ENCODE peak calls at places on chromosome 2, in eight cellular contexts. F is stimulated activated CD4-positive, alpha-beta T cell treated with anti-CD3 and anti-CD28 coated beads, Interleukin-12 subunit alpha, Interleukin-12 subunit beta, amount 100 ng/mL, for 24 hours; V is choroid plexus epithelial cell; K is NCI-H1092; G is glutamatergic neuron; S is substantia nigra; T is neural crest cell; M is fibroblast of gingiva. L is an unnamed sample.

GRCh38 chr2:141423212-141423611 is 707.6 kb downstream of the LRP1B start:
- DNase-seq in F (no peak), V (no peak), K (no peak), G (no peak), S (no peak), T (no peak), M (no peak), L (no peak)

GRCh38 chr2:55048514-55048924 is 1.7 kb downstream of the RTN4 start:
- DNase-seq in F (no peak), V (peak), K (no peak), G (no peak), S (no peak), T (no peak), M (peak), L (peak)

GRCh38 chr2:26035110-26035728 is 1.3 kb downstream of the RAB10 start:
- DNase-seq in F (no peak), V (no peak), K (no peak), G (no peak), S (no peak), T (no peak), M (no peak), L (peak)

GRCh38 chr2:1655461-1655860 is 88.9 kb downstream of the PXDN start:
- DNase-seq in F (no peak), V (no peak), K (no peak), G (no peak), S (no peak), T (no peak), M (no peak), L (no peak)

GRCh38 chr2:128323501-128323931 is 4.8 kb upstream of the HS6ST1 start:
- DNase-seq in F (no peak), V (no peak), K (no peak), G (no peak), S (no peak), T (no peak), M (no peak), L (no peak)

GRCh38 chr2:118902279-118903028 is 39.5 kb upstream of the MARCO start:
- DNase-seq in F (no peak), V (no peak), K (no peak), G (no peak), S (no peak), T (no peak), M (no peak), L (no peak)

GRCh38 chr2:273338-273737 is 8.6 kb downstream of the ACP1 start:
- DNase-seq in F (no peak), V (no peak), K (peak), G (no peak), S (no peak), T (no peak), M (no peak), L (no peak)

GRCh38 chr2:84807063-84807485 is 73.8 kb downstream of the TRABD2A start:
- DNase-seq in F (no peak), V (peak), K (no peak), G (no peak), S (no peak), T (no peak), M (peak), L (no peak)

GRCh38 chr2:152925540-152926448 is 207.4 kb downstream of the ARL6IP6 start:
- DNase-seq in F (peak), V (peak), K (peak), G (peak), S (peak), T (peak), M (no peak), L (peak)

GRCh38 chr2:101474752-101475384 is at the start of gene RFX8:
- DNase-seq in F (peak), V (peak), K (no peak), G (no peak), S (no peak), T (no peak), M (peak), L (no peak)

GRCh38 chr2:232592687-232593407 is 40.6 kb upstream of the EFHD1 start:
- DNase-seq in F (no peak), V (peak), K (no peak), G (no peak), S (no peak), T (no peak), M (peak), L (no peak)

GRCh38 chr2:113172721-113173562 is 829 bp upstream of the PSD4 start:
- DNase-seq in F (no peak), V (no peak), K (no peak), G (no peak), S (no peak), T (no peak), M (no peak), L (no peak)

L was measured in NCI-H526.